ENCODE peak calls at places on chromosomes 3 and 15, in seven cellular contexts. T, Z, A, V, Q, U and L are unnamed samples.

GRCh38 chr3:197300361-197300760 is 1.9 kb upstream of the DLG1 start:
- DNase-seq in T (no peak), Z (no peak), A (no peak), V (no peak), Q (no peak), U (no peak), L (no peak)

GRCh38 chr15:74787251-74788041 is 5.6 kb downstream of the CSK start:
- DNase-seq in T (peak), Z (peak), A (peak), V (peak), Q (peak), U (peak), L (peak)

GRCh38 chr3:169430687-169431404 is 232.7 kb downstream of the MECOM start:
- DNase-seq in T (peak), Z (peak), A (no peak), V (no peak), Q (peak), U (no peak), L (no peak)

GRCh38 chr3:157274644-157275137 is 114.7 kb upstream of the CCNL1 start:
- DNase-seq in T (no peak), Z (peak), A (no peak), V (no peak), Q (no peak), U (no peak), L (no peak)

GRCh38 chr3:2099779-2100191 is 1.1 kb downstream of the CNTN4 start:
- DNase-seq in T (no peak), Z (no peak), A (peak), V (peak), Q (no peak), U (no peak), L (no peak)

GRCh38 chr15:78174398-78174797 is 25.2 kb downstream of the IDH3A start:
- DNase-seq in T (no peak), Z (no peak), A (no peak), V (no peak), Q (no peak), U (no peak), L (no peak)

GRCh38 chr3:64805980-64806379 is 118.2 kb upstream of the ADAMTS9 start:
- DNase-seq in T (no peak), Z (no peak), A (no peak), V (no peak), Q (no peak), U (no peak), L (no peak)

GRCh38 chr15:31024330-31024729 is 32.9 kb upstream of the MTMR10 start:
- DNase-seq in T (peak), Z (peak), A (no peak), V (no peak), Q (peak), U (no peak), L (peak)

GRCh38 chr15:81332326-81332725 is 8.4 kb upstream of the STARD5 start:
- DNase-seq in T (no peak), Z (no peak), A (no peak), V (no peak), Q (no peak), U (no peak), L (no peak)

GRCh38 chr3:66338927-66339326 is 118.1 kb downstream of the SLC25A26 start:
- DNase-seq in T (peak), Z (no peak), A (no peak), V (no peak), Q (peak), U (no peak), L (peak)

GRCh38 chr15:70508561-70509281 is 254.6 kb downstream of the UACA start:
- DNase-seq in T (peak), Z (peak), A (no peak), V (no peak), Q (peak), U (no peak), L (peak)

GRCh38 chr3:158489181-158489580 is 81.8 kb upstream of the MLF1 start:
- DNase-seq in T (no peak), Z (no peak), A (no peak), V (no peak), Q (no peak), U (no peak), L (no peak)

GRCh38 chr15:74451861-74452835 is 8.8 kb downstream of the UBL7 start:
- DNase-seq in T (no peak), Z (no peak), A (no peak), V (no peak), Q (no peak), U (peak), L (peak)

GRCh38 chr3:137165117-137165806 is 207.5 kb downstream of the IL20RB start:
- DNase-seq in T (peak), Z (no peak), A (no peak), V (no peak), Q (peak), U (no peak), L (peak)

GRCh38 chr15:70480196-70480856 is 283.0 kb downstream of the UACA start:
- DNase-seq in T (no peak), Z (no peak), A (no peak), V (no peak), Q (no peak), U (no peak), L (no peak)

GRCh38 chr3:65761431-65761830 is 277.3 kb downstream of the MAGI1 start:
- DNase-seq in T (no peak), Z (no peak), A (no peak), V (no peak), Q (no peak), U (no peak), L (no peak)

GRCh38 chr15:32669870-32670623 is 28.5 kb downstream of the SCG5 start:
- DNase-seq in T (peak), Z (peak), A (no peak), V (no peak), Q (no peak), U (no peak), L (peak)

GRCh38 chr3:134211797-134212196 is 38.9 kb downstream of the RYK start:
- DNase-seq in T (peak), Z (peak), A (no peak), V (no peak), Q (peak), U (no peak), L (peak)

GRCh38 chr3:125166581-125166980 is 46.0 kb downstream of the SLC12A8 start:
- DNase-seq in T (peak), Z (no peak), A (no peak), V (no peak), Q (no peak), U (no peak), L (peak)

GRCh38 chr15:42131006-42131405 is 25.4 kb downstream of the PLA2G4F start:
- DNase-seq in T (no peak), Z (no peak), A (no peak), V (no peak), Q (no peak), U (no peak), L (no peak)

GRCh38 chr3:35932995-35933394 is 293.7 kb downstream of the ARPP21 start:
- DNase-seq in T (peak), Z (peak), A (no peak), V (no peak), Q (peak), U (no peak), L (peak)

GRCh38 chr3:41653575-41654239 is 308.2 kb downstream of the ULK4 start:
- DNase-seq in T (peak), Z (peak), A (no peak), V (no peak), Q (peak), U (no peak), L (peak)

GRCh38 chr3:167304077-167304476 is 76.0 kb downstream of the ZBBX start:
- DNase-seq in T (no peak), Z (no peak), A (no peak), V (no peak), Q (no peak), U (no peak), L (peak)

GRCh38 chr3:32371466-32372212 is 20.0 kb upstream of the CMTM7 start:
- DNase-seq in T (no peak), Z (no peak), A (no peak), V (no peak), Q (no peak), U (no peak), L (no peak)

GRCh38 chr15:79314811-79315210 is 3.9 kb downstream of the TMED3 start:
- DNase-seq in T (no peak), Z (no peak), A (no peak), V (no peak), Q (no peak), U (no peak), L (no peak)

GRCh38 chr3:61146010-61146569 is 105.2 kb downstream of the FHIT start:
- DNase-seq in T (no peak), Z (no peak), A (no peak), V (no peak), Q (no peak), U (no peak), L (no peak)

GRCh38 chr15:25933456-25934158 is 70.5 kb upstream of the ATP10A start:
- DNase-seq in T (peak), Z (peak), A (peak), V (peak), Q (peak), U (peak), L (peak)

GRCh38 chr3:122560680-122561079 is 3.4 kb downstream of the PARP9 start:
- DNase-seq in T (peak), Z (peak), A (no peak), V (no peak), Q (peak), U (no peak), L (peak)

DNA sequence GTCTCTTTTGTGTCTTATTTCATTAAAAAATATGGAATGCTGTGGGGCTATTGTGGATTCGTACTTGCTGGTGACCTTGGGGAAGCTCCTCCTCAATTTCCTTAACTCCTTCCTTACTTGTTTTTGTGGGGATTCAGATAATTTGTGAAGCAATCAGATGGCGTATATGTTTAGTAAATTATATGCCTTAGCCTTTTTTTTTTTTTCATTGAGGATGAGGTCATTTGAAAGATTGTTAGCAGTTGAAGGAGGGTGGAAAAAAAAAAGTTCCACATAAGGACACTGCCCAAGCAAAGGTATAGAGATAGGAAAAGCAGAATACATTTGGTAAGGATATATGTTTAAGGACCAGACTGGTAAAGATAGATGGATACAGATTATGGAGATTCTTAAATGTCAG is 3.3 kb downstream of the RNF13 start:
- DNase-seq in T (no peak), Z (no peak), A (no peak), V (no peak), Q (no peak), U (no peak), L (peak)
- H3K4me3 ChIP-seq in T (no peak), Z (no peak), A (no peak), V (no peak), Q (no peak), U (no peak), L (no peak)

DNA sequence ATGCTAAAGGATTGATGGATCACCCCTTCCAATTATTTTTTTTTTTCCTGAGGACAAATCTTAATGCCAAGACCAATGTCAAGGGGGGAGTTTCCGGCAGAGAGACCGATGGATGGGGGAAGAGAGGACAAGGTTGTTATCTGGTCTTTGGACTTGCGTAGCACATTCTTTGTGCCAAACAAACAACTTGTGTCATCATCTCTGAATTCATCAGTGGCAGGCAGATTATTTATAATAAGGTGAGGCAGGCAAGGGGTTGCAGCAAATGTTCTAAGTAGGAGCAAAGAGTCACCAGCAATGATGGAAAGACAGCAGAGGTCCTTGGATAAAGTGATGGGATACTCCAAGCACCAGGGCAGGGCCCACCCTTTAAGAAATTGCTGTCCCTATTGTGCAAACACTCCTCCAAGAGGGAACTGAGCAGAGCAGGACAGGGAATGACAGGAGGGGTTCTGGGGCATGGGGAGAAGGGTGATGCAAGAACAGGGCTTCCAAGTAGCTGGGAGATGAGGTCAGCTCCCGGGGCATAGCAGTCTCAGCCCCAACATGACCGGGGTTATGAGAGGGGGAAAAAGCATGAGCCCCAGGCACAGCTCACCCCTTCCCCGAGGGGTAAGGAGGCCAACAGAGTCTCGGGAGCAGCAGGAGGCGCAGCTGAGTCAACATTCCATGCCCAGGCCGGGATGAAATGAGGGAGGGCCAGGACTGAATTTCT is 57.4 kb downstream of the ANXA2 start:
- DNase-seq in T (no peak), Z (no peak), A (no peak), V (no peak), Q (peak), U (no peak), L (no peak)
- TF ChIP-seq CTCF in T (peak), Z (peak), A (peak), V (no peak), Q (peak), U (no peak), L (peak)

DNA sequence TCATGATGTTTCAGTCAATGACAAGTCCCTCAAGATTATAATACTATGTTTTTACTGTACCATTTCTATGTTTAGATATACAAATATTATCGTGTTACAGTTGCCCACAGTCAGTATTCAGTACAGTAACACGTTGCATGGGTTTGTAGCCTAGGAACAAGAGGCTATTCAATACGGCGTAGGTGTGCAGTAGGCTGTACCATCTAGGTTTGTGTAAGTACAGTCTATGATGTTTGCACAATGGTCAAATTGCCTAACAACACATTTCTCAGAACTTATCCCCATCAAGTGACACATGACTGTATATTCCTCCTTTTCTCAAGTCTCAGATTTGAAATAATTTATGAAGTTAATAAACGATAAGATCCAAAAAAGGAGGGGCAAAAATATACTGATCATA is 21.7 kb downstream of the ZDHHC3 start:
- DNase-seq in T (no peak), Z (no peak), A (no peak), V (no peak), Q (no peak), U (no peak), L (no peak)
- H3K4me3 ChIP-seq in T (no peak), Z (no peak), A (no peak), V (no peak), Q (no peak), U (no peak), L (no peak)

GRCh38 chr15:68365140-68365745 is 66.7 kb downstream of the ITGA11 start:
- DNase-seq in T (no peak), Z (peak), A (no peak), V (no peak), Q (no peak), U (no peak), L (no peak)

GRCh38 chr15:68364660-68365035 is 67.3 kb downstream of the ITGA11 start:
- DNase-seq in T (no peak), Z (no peak), A (no peak), V (no peak), Q (no peak), U (no peak), L (no peak)

GRCh38 chr15:68367226-68367625 is 64.7 kb downstream of the ITGA11 start:
- DNase-seq in T (no peak), Z (no peak), A (no peak), V (no peak), Q (no peak), U (no peak), L (no peak)

GRCh38 chr15:68365770-68366169 is 66.2 kb downstream of the ITGA11 start:
- DNase-seq in T (no peak), Z (no peak), A (no peak), V (no peak), Q (no peak), U (no peak), L (no peak)

DNA sequence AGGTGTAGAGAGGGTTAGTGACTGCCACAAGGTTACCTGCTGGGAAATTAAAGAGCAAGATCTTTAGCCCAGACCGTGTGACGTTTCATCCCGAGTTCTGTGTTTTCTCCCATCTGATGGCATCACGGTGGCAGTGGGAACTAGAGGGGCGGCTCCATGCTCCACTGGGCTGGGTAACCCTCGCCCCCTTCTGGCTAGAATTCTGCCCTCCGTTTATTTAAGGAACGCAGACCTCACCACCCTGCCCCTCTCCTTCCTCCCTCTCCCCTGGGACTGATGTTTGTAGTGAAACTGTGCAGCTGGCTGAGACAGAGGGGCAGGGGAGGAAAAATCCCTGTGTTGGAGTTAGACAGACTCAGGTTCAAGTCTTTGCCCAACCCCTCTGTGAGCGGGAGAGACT is 65.6 kb downstream of the ITGA11 start:
- DNase-seq in T (no peak), Z (no peak), A (peak), V (no peak), Q (no peak), U (peak), L (no peak)
- TF ChIP-seq CTCF in T (no peak), Z (peak), A (peak), V (no peak), Q (peak), U (peak), L (no peak)

GRCh38 chr15:56205061-56205876 is 38.4 kb downstream of the RFX7 start:
- DNase-seq in T (peak), Z (peak), A (no peak), V (no peak), Q (no peak), U (no peak), L (peak)
- H3K4me3 ChIP-seq in T (no peak), Z (no peak), A (peak), V (no peak), Q (no peak), U (no peak), L (no peak)